ENCODE peak calls at places on chromosomes 6 and 20, in ten cellular contexts. Q is brain microvascular endothelial cell, B is kidney, W is choroid plexus epithelial cell, C is adrenal gland, V is HFFc6, R is heart right ventricle, D is endodermal cell, T is GM12865, N is lower lobe of right lung. F is an unnamed sample.
A peak's percentile ranks its signal among the peaks of the same experiment; 100 is the strongest.

GRCh38 chr20:57985278-57985677 is 243.2 kb downstream of the ANKRD60 start:
- DNase-seq in V (no peak), D (peak; percentile 62), N (no peak), C (no peak), Q (no peak), W (no peak), B (no peak), R (peak; percentile 34), T (no peak), F (no peak)

GRCh38 chr20:33656010-33656782 is 5.9 kb upstream of the C20orf144 start:
- DNase-seq in D (peak; percentile 28), V (no peak), N (peak; percentile 23), Q (no peak), R (no peak), B (peak; percentile 55), T (no peak), W (no peak), C (peak; percentile 24), F (no peak)

GRCh38 chr6:161301338-161301737 is 27.5 kb upstream of the AGPAT4 start:
- DNase-seq in T (no peak), Q (peak; percentile 47), D (no peak), C (no peak), B (no peak), R (no peak), W (peak; percentile 74), N (no peak), V (peak; percentile 38), F (no peak)

GRCh38 chr6:110761371-110761770 is 53.9 kb downstream of the CDK19 start:
- DNase-seq in N (no peak), Q (peak; percentile 7), D (no peak), B (no peak), C (no peak), R (no peak), W (no peak), T (no peak), V (peak; percentile 1), F (no peak)

GRCh38 chr6:98657764-98658163 is 176.6 kb upstream of the POU3F2 start:
- DNase-seq in R (no peak), T (peak; percentile 16), V (no peak), N (peak; percentile 45), W (peak; percentile 37), B (no peak), C (no peak), Q (peak; percentile 28), D (peak; percentile 81), F (no peak)

GRCh38 chr6:111210074-111210729 is 122.9 kb downstream of the SLC16A10 start:
- DNase-seq in B (no peak), Q (peak; percentile 47), D (peak; percentile 53), N (no peak), T (peak; percentile 71), V (peak; percentile 64), W (peak; percentile 81), R (peak; percentile 22), C (no peak), F (no peak)

GRCh38 chr6:116289876-116290275 is 10.1 kb upstream of the TSPYL1 start:
- DNase-seq in D (no peak), C (no peak), W (no peak), N (no peak), T (no peak), Q (no peak), R (no peak), B (no peak), V (no peak), F (no peak)

GRCh38 chr6:51844391-51844735 is 243.1 kb downstream of the PKHD1 start:
- DNase-seq in N (no peak), B (no peak), T (peak; percentile 11), W (no peak), V (no peak), Q (no peak), C (no peak), R (no peak), D (peak; percentile 56), F (no peak)

GRCh38 chr6:170058878-170059485 is 231.9 kb downstream of the DLL1 start:
- DNase-seq in D (peak; percentile 32), N (peak; percentile 38), Q (no peak), R (peak; percentile 1), B (no peak), C (no peak), W (no peak), V (no peak), T (no peak), F (peak; percentile 75)

GRCh38 chr6:7604506-7604905 is 14.5 kb downstream of the SNRNP48 start:
- DNase-seq in R (no peak), W (no peak), D (no peak), C (no peak), Q (no peak), B (no peak), V (no peak), N (no peak), T (peak; percentile 19), F (no peak)

GRCh38 chr6:158905277-158905676 is 86.1 kb upstream of the EZR start:
- DNase-seq in T (no peak), W (peak; percentile 17), N (no peak), Q (no peak), D (no peak), B (no peak), C (no peak), R (no peak), V (no peak), F (no peak)

GRCh38 chr6:132362318-132363185 is 38.7 kb downstream of the MOXD1 start:
- DNase-seq in B (no peak), R (no peak), T (no peak), W (no peak), V (peak; percentile 9), D (no peak), C (no peak), Q (no peak), N (no peak), F (no peak)

GRCh38 chr6:52499026-52499425 is 77.8 kb downstream of the TRAM2 start:
- DNase-seq in B (no peak), W (peak; percentile 62), Q (no peak), R (no peak), D (no peak), N (no peak), V (peak; percentile 54), T (no peak), C (no peak), F (peak; percentile 17)

GRCh38 chr6:11050735-11051134 is 6.6 kb upstream of the ELOVL2 start:
- DNase-seq in D (no peak), B (no peak), R (no peak), Q (peak; percentile 68), T (no peak), N (no peak), V (peak; percentile 57), W (peak; percentile 46), C (no peak), F (no peak)

GRCh38 chr6:110574817-110575216 is 98.4 kb upstream of the SLC22A16 start:
- DNase-seq in N (no peak), D (no peak), C (no peak), V (no peak), W (no peak), Q (no peak), B (no peak), T (no peak), R (no peak), F (no peak)

GRCh38 chr20:62516345-62516744 is 40.5 kb upstream of the GATA5 start:
- DNase-seq in R (no peak), B (no peak), W (no peak), T (no peak), V (peak; percentile 9), D (peak; percentile 82), C (no peak), N (no peak), Q (no peak), F (no peak)
- TF ChIP-seq CTCF in R (peak; percentile 60), B (no peak), W (no peak), T (no peak), V (peak; percentile 68), D (peak; percentile 62), C (no peak), N (no peak), Q (peak; percentile 25), F (no peak)

GRCh38 chr6:13765570-13765969 is 48.8 kb downstream of the MCUR1 start:
- DNase-seq in B (no peak), V (peak; percentile 11), D (no peak), R (no peak), W (no peak), C (no peak), N (no peak), Q (no peak), T (no peak), F (no peak)

GRCh38 chr6:13766201-13766634 is 48.1 kb downstream of the MCUR1 start:
- DNase-seq in V (peak; percentile 55), W (peak; percentile 63), D (no peak), Q (peak; percentile 28), B (no peak), C (no peak), N (no peak), R (no peak), T (no peak), F (no peak)

GRCh38 chr6:13767121-13767794 is 47.1 kb downstream of the MCUR1 start:
- DNase-seq in Q (peak; percentile 41), D (peak; percentile 58), V (peak; percentile 36), W (peak; percentile 51), T (peak; percentile 26), R (peak; percentile 78), N (no peak), C (peak; percentile 26), B (peak; percentile 71), F (no peak)

GRCh38 chr6:13769034-13769654 is 45.2 kb downstream of the MCUR1 start:
- DNase-seq in C (no peak), W (no peak), T (no peak), R (no peak), D (no peak), V (no peak), N (no peak), Q (no peak), B (peak; percentile 73), F (no peak)

DNA sequence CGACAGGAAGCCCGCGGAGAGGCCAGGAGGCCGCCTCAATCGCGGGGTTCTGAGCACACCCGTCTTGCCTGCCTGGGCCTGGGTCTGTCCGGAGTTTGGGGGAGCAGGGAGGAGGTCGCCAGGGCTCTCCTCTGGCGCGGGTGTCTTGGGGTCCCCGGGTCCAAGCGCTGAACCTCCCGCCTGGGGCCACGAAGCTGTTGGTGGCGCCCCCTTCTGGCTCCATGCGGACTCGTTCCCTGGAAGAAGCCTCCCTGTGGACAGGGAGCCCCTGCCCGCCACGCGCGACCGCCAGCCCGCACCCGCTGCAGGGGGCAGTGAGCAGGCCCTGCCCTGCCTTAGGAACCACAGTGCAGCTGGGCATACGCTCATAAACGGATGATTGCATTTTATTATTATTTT is 44.7 kb downstream of the MCUR1 start:
- DNase-seq in W (no peak), Q (no peak), T (no peak), R (no peak), N (no peak), B (peak; percentile 73), D (peak; percentile 70), V (no peak), C (no peak), F (no peak)
- TF ChIP-seq CTCF in W (peak; percentile 23), Q (peak; percentile 30), T (no peak), R (peak; percentile 28), N (peak; percentile 17), B (no peak), D (peak; percentile 58), V (peak; percentile 60), C (no peak), F (peak; percentile 31)

GRCh38 chr6:34237722-34238506 is 1.2 kb downstream of the HMGA1 start:
- DNase-seq in V (no peak), T (peak; percentile 86), N (peak; percentile 70), C (no peak), W (peak; percentile 31), D (peak; percentile 79), B (peak; percentile 80), Q (no peak), R (no peak), F (no peak)
- TF ChIP-seq CTCF in V (peak; percentile 66), T (peak; percentile 28), N (peak; percentile 34), C (no peak), W (no peak), D (peak; percentile 63), B (no peak), Q (peak; percentile 34), R (peak; percentile 33), F (peak; percentile 40)

GRCh38 chr6:2881358-2881885 is 21.7 kb downstream of the SERPINB9 start:
- DNase-seq in T (peak; percentile 47), D (no peak), C (no peak), Q (no peak), V (no peak), B (no peak), N (no peak), W (no peak), R (no peak), F (no peak)
- TF ChIP-seq CTCF in T (no peak), D (no peak), C (no peak), Q (no peak), V (no peak), B (no peak), N (no peak), W (no peak), R (no peak), F (no peak)

F was measured in osteocyte.